ENCODE peak calls at places on chromosome 6, in four cellular contexts. M, H, K and U are unnamed samples.

GRCh38 chr6:134015719-134016557 is 36.5 kb downstream of the SLC2A12 start:
- DNase-seq in K (no peak), H (no peak), M (no peak), U (no peak)

GRCh38 chr6:8014947-8015346 is 49.2 kb downstream of the BLOC1S5 start:
- DNase-seq in K (peak; percentile 16), H (no peak), M (no peak), U (no peak)

GRCh38 chr6:149014631-149015171 is 267.9 kb downstream of the UST start:
- DNase-seq in M (no peak), H (no peak), K (no peak), U (peak; percentile 65)

GRCh38 chr6:140602431-140602836 is 1228.0 kb upstream of the CITED2 start:
- DNase-seq in M (no peak), K (no peak), H (no peak), U (no peak)

GRCh38 chr6:83231146-83231545 is 38.0 kb downstream of the RWDD2A start:
- DNase-seq in M (no peak), H (no peak), K (no peak), U (no peak)

GRCh38 chr6:11120273-11121005 is 8.9 kb upstream of the ERVFRD-1 start:
- DNase-seq in H (no peak), K (no peak), M (no peak), U (no peak)

GRCh38 chr6:41294463-41294862 is 8.0 kb upstream of the TREM1 start:
- DNase-seq in H (no peak), M (no peak), K (no peak), U (no peak)

GRCh38 chr6:158329531-158329930 is 17.3 kb downstream of the TULP4 start:
- DNase-seq in K (no peak), M (no peak), H (no peak), U (no peak)

GRCh38 chr6:84227044-84227433 is 404 bp downstream of the CEP162 start:
- DNase-seq in M (no peak), K (no peak), H (no peak), U (no peak)

GRCh38 chr6:29295181-29295585 is 6.3 kb upstream of the OR14J1 start:
- DNase-seq in K (no peak), M (no peak), H (no peak), U (no peak)

GRCh38 chr6:170177383-170178265 is 113.3 kb downstream of the DLL1 start:
- DNase-seq in K (no peak), M (no peak), H (no peak), U (no peak)

GRCh38 chr6:42175860-42176259 is 2.7 kb downstream of the GUCA1A start:
- DNase-seq in K (peak; percentile 29), H (no peak), M (no peak), U (peak; percentile 42)

GRCh38 chr6:129894904-129895303 is 33.8 kb upstream of the TMEM244 start:
- DNase-seq in M (no peak), K (no peak), H (no peak), U (no peak)

GRCh38 chr6:119351005-119351394 is 1.4 kb upstream of the MAN1A1 start:
- DNase-seq in M (no peak), K (no peak), H (no peak), U (no peak)

GRCh38 chr6:113859349-113860164 is 2.4 kb downstream of the MARCKS start:
- DNase-seq in H (no peak), M (no peak), K (no peak), U (peak; percentile 39)

GRCh38 chr6:15945593-15946159 is 183.2 kb upstream of the MYLIP start:
- DNase-seq in M (no peak), H (no peak), K (no peak), U (no peak)

GRCh38 chr6:30981942-30982772 is 1.4 kb upstream of the MUC21 start:
- DNase-seq in K (peak; percentile 37), H (no peak), M (peak; percentile 43), U (peak; percentile 67)

GRCh38 chr6:158825951-158826306 is 6.8 kb upstream of the EZR start:
- DNase-seq in H (no peak), M (no peak), K (no peak), U (no peak)

GRCh38 chr6:141252828-141253608 is 879.7 kb upstream of the GJE1 start:
- DNase-seq in H (no peak), K (no peak), M (no peak), U (no peak)

DNA sequence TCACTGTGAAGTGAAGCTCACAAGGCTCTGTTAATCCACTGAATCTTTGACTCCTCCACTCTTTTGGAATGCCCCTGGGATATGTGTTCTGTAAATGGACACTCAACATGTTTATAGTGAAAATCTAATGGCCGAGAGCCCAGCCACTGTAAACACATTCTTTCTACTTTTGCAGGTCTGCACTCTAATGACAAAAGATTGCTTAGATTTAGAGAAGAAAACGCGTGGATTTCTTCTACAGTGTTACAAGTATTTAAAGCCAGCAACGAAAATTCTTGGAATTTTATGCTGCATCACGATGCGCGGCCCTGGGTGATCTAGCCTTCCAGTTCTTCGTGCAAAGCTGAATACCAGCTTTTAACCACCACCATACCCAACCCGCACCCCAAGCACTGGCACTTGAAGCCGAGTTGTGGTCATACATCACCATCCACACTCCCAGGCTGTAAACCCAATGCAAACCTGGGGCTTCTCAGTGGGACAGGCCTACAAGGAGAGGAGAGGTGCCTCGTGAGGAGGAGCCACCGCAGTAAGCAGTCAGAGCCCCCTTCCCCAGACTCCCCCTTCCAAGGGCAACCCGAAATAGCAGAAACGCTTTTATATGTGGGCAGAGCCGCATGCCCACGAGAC is 3.7 kb upstream of the FOXO3 start:
- DNase-seq in H (no peak), K (no peak), M (no peak), U (no peak)
- TF ChIP-seq HMGXB4 in H (no peak), K (no peak), M (no peak), U (no peak)

GRCh38 chr6:36431197-36431596 is 11.5 kb downstream of the PXT1 start:
- DNase-seq in M (no peak), K (no peak), H (no peak), U (no peak)

GRCh38 chr6:36432151-36432633 is 10.5 kb downstream of the PXT1 start:
- DNase-seq in H (no peak), K (no peak), M (no peak), U (no peak)

GRCh38 chr6:36441307-36441894 is 1.3 kb downstream of the PXT1 start:
- DNase-seq in K (peak; percentile 94), H (peak; percentile 96), M (peak; percentile 94), U (peak; percentile 79)

GRCh38 chr6:36442083-36442670 is 477 bp downstream of the PXT1 start:
- DNase-seq in K (no peak), H (no peak), M (no peak), U (no peak)

GRCh38 chr6:36436466-36436865 is 6.2 kb downstream of the PXT1 start:
- DNase-seq in K (no peak), M (no peak), H (no peak), U (no peak)
- TF ChIP-seq HMGXB4 in K (no peak), M (no peak), H (no peak), U (no peak)

GRCh38 chr6:69265706-69266105 is 531.1 kb downstream of the LMBRD1 start:
- DNase-seq in M (no peak), H (no peak), K (no peak), U (no peak)
- TF ChIP-seq HMGXB4 in M (no peak), H (no peak), K (no peak), U (no peak)

GRCh38 chr6:87322304-87323212 is at the start of gene SMIM8:
- DNase-seq in H (peak; percentile 64), M (peak; percentile 92), K (peak; percentile 73), U (peak; percentile 92)
- TF ChIP-seq HMGXB4 in H (no peak), M (peak; percentile 73), K (peak; percentile 98), U (peak; percentile 96)